ENCODE peak calls at places on chromosomes 16 and 17, in six cellular contexts. M, K, G, Q, J and P are unnamed samples.

GRCh38 chr17:82023447-82024241 is 539 bp downstream of the LRRC45 start:
- DNase-seq in M (no peak), K (no peak), G (no peak), Q (no peak), J (no peak), P (no peak)

GRCh38 chr17:62627219-62627903 is at the start of gene MRC2:
- DNase-seq in M (no peak), K (peak), G (peak), Q (peak), J (peak), P (peak)

GRCh38 chr17:7838291-7839075 is 4.5 kb downstream of the KDM6B start:
- DNase-seq in M (no peak), K (no peak), G (peak), Q (peak), J (no peak), P (no peak)

GRCh38 chr16:11380836-11381235 is 35.6 kb downstream of the RMI2 start:
- DNase-seq in M (no peak), K (no peak), G (peak), Q (no peak), J (no peak), P (no peak)

GRCh38 chr17:40315206-40315605 is 6.2 kb downstream of the RARA start:
- DNase-seq in M (no peak), K (no peak), G (no peak), Q (no peak), J (no peak), P (no peak)

GRCh38 chr16:73064227-73064995 is 16.5 kb upstream of the ZFHX3 start:
- DNase-seq in M (no peak), K (no peak), G (peak), Q (no peak), J (no peak), P (no peak)

GRCh38 chr16:30665830-30666190 is 7.6 kb downstream of the FBRS start:
- DNase-seq in M (no peak), K (no peak), G (no peak), Q (no peak), J (no peak), P (no peak)

GRCh38 chr17:80705988-80706387 is 161.3 kb downstream of the RPTOR start:
- DNase-seq in M (no peak), K (no peak), G (no peak), Q (no peak), J (no peak), P (no peak)

GRCh38 chr16:5028950-5029475 is 4.7 kb downstream of the NAGPA start:
- DNase-seq in M (no peak), K (no peak), G (no peak), Q (no peak), J (no peak), P (no peak)

GRCh38 chr17:60149691-60150582 is at the start of gene CA4:
- DNase-seq in M (no peak), K (no peak), G (peak), Q (no peak), J (no peak), P (no peak)

GRCh38 chr16:4214215-4214621 is 27.7 kb downstream of the SRL start:
- DNase-seq in M (peak), K (peak), G (no peak), Q (peak), J (no peak), P (no peak)

GRCh38 chr16:23949630-23950290 is 114.0 kb downstream of the PRKCB start:
- DNase-seq in M (no peak), K (no peak), G (peak), Q (no peak), J (peak), P (peak)

GRCh38 chr16:88141580-88141979 is 190.3 kb downstream of the BANP start:
- DNase-seq in M (no peak), K (no peak), G (peak), Q (no peak), J (no peak), P (no peak)

GRCh38 chr17:6786618-6787017 is 10.6 kb downstream of the FBXO39 start:
- DNase-seq in M (no peak), K (no peak), G (no peak), Q (no peak), J (no peak), P (no peak)

GRCh38 chr17:58327363-58328194 is 1.0 kb downstream of the TSPOAP1 start:
- DNase-seq in M (no peak), K (no peak), G (peak), Q (peak), J (peak), P (no peak)

GRCh38 chr17:58329808-58330543 is 1.4 kb upstream of the TSPOAP1 start:
- DNase-seq in M (no peak), K (no peak), G (no peak), Q (no peak), J (no peak), P (no peak)

GRCh38 chr17:58329035-58329807 is 626 bp upstream of the TSPOAP1 start:
- DNase-seq in M (peak), K (no peak), G (peak), Q (peak), J (peak), P (peak)

GRCh38 chr17:58326609-58327341 is 1.8 kb downstream of the TSPOAP1 start:
- DNase-seq in M (no peak), K (no peak), G (peak), Q (no peak), J (peak), P (no peak)

GRCh38 chr17:58328195-58329034 is at the start of gene TSPOAP1:
- DNase-seq in M (no peak), K (no peak), G (peak), Q (peak), J (peak), P (peak)
- TF ChIP-seq CTCF in M (no peak), K (no peak), G (no peak), Q (no peak), J (no peak), P (no peak)

GRCh38 chr16:49462989-49463371 is 89.4 kb downstream of the C16orf78 start:
- DNase-seq in M (no peak), K (no peak), G (no peak), Q (no peak), J (no peak), P (no peak)
- TF ChIP-seq CTCF in M (no peak), K (no peak), G (no peak), Q (no peak), J (no peak), P (no peak)

GRCh38 chr17:492015-492399 is 139.4 kb upstream of the RPH3AL start:
- DNase-seq in M (no peak), K (no peak), G (no peak), Q (no peak), J (no peak), P (no peak)

GRCh38 chr17:489758-490329 is 137.2 kb upstream of the RPH3AL start:
- DNase-seq in M (no peak), K (no peak), G (peak), Q (peak), J (peak), P (peak)

GRCh38 chr17:491086-492014 is 138.7 kb upstream of the RPH3AL start:
- DNase-seq in M (no peak), K (no peak), G (peak), Q (peak), J (peak), P (peak)

GRCh38 chr17:493666-494065 is 141.1 kb upstream of the RPH3AL start:
- DNase-seq in M (no peak), K (no peak), G (no peak), Q (no peak), J (no peak), P (no peak)

GRCh38 chr17:488993-489757 is 136.6 kb upstream of the RPH3AL start:
- DNase-seq in M (no peak), K (peak), G (no peak), Q (peak), J (peak), P (no peak)
- TF ChIP-seq CTCF in M (no peak), K (no peak), G (no peak), Q (no peak), J (no peak), P (peak)

DNA sequence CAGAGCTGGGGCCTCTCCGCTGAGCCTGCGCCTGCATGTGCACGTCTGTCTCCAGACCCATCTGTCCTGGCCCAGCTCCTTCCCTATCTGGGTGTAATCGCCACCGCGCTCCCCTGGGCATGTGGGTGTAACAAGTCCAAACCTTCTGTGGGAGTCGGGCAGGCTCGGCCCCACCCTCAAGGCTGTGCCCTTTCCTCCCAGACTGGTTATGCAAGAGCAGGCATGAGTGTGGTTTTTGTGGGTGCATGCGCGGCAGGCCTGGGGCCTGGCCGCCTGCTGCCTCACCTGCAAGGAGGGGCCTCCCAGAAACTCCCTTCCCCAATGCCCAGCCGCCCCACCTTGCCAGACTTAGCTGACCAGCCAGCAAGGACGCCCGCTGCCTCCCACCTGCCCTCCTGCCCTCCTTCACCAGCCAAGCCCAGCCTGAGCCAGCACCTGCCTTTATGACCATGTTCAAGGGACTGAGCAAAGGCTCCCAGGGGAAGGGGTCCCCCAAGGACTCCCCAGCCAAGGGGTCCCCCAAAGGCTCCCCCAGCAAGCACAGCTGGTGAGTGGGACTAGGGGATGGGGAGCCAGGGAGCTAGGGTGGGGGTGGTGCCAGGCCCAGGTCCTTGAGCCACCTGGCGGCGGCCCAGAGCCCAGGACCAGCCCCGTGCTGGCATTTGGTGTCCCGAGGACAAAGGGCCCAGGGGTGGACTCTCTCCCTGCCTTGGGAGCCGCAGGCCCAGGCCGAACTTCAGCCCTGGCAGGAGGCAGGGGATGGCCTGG is at the start of gene EVPLL:
- DNase-seq in M (no peak), K (no peak), G (peak), Q (no peak), J (peak), P (no peak)
- TF ChIP-seq CTCF in M (no peak), K (no peak), G (no peak), Q (no peak), J (no peak), P (no peak)

DNA sequence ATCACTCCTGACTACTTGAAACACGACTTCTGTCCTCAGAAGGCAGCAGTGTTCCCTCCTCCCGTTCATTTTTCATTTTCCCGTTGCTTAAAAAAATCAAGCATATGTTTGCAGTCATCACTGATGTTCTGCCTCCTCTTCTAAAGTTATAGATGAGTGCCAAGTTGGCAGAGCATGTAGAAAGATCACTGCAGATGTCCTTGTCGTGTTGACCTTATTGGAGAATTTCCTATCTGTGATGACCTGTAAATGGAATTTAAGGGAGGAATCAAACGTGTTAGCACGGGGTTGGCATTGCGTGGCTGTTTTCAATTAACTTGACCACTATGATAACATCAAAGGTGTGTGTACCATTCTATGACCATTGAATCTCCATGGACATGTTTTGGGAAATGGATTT is 396.7 kb downstream of the WWOX start:
- DNase-seq in M (no peak), K (no peak), G (no peak), Q (no peak), J (no peak), P (no peak)
- TF ChIP-seq CTCF in M (no peak), K (no peak), G (no peak), Q (no peak), J (no peak), P (no peak)

GRCh38 chr16:17260271-17260849 is 210.4 kb downstream of the XYLT1 start:
- DNase-seq in M (no peak), K (no peak), G (no peak), Q (no peak), J (no peak), P (no peak)

GRCh38 chr16:17258848-17259713 is 211.7 kb downstream of the XYLT1 start:
- DNase-seq in M (no peak), K (no peak), G (no peak), Q (no peak), J (no peak), P (peak)

GRCh38 chr16:17257426-17257825 is 213.3 kb downstream of the XYLT1 start:
- DNase-seq in M (no peak), K (no peak), G (no peak), Q (no peak), J (no peak), P (no peak)

GRCh38 chr16:17259751-17260270 is 210.9 kb downstream of the XYLT1 start:
- DNase-seq in M (no peak), K (no peak), G (no peak), Q (no peak), J (no peak), P (no peak)

DNA sequence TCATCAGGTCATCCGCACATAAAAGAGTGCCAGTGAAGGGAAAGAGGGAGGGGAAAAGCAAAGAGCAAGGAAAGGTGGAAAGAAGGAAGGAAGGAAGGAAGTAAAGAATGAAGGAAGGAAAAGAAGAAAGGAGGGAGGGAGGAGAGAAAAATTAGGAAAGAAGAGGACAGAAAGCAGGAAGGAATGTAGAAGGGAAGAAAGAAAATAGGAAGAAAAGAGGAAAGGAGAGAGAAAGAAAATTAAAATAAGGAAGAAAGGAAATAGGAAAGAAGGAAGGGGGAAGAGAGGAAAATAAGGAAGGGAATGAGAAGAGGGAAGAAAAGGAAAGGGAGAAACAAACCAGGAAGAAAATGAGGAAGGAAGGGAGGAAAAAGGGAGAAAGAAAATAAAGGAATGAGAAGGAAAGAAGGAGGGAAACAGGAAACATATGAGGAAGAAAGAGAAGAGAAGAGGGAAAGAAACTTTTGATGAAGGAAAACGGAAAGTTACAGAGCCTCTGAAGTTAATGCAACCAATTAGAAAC is 212.6 kb downstream of the XYLT1 start:
- DNase-seq in M (no peak), K (no peak), G (no peak), Q (no peak), J (no peak), P (no peak)
- TF ChIP-seq CTCF in M (no peak), K (no peak), G (no peak), Q (no peak), J (no peak), P (no peak)

DNA sequence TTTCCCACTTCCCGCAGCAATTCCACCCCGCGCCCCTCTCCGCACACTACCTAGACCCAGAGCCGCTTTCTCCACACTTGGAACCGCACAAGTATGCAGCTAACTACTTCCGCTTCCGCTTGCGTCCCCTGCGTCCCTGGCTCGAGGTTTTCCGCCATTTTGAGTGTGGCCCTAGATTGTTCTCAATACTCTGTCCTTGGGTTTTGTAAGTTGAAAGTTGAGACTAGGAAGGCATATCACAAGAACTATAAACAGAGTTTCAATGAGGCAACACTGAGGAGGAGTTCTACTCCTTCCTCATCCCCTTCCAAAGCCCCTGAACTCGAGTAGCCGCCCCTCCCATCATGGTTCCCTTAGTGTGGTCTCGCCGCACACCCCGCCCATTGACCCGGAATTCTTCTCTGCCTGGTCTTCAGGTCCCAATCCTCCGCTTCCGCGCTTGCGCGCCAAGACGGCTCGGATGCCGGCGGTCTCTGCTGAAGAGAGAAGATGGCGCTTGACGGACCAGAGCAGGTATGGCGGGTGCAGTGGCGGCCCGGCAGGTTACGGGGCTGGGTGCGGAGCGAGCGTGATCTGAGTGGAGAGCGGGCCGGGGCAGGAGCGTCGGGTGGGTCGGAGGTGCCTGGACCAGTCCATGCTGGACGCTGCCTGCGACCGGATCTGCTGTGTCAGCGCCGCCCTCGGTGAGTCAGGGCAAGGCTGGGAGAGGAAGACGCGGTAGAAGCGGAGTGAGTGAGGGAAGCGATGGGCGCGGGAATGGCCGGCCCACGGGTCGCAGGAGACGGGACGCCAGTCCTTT is at the start of the genes FTSJ3 and PSMC5:
- DNase-seq in M (peak), K (peak), G (peak), Q (peak), J (peak), P (peak)
- TF ChIP-seq CTCF in M (peak), K (no peak), G (peak), Q (no peak), J (peak), P (peak)

GRCh38 chr17:42421479-42422332 is 1.4 kb downstream of the CAVIN1 start:
- DNase-seq in M (no peak), K (no peak), G (peak), Q (peak), J (peak), P (no peak)
- TF ChIP-seq CTCF in M (no peak), K (no peak), G (no peak), Q (no peak), J (no peak), P (no peak)